ENCODE peak calls at places on chromosome 16, in nine cellular contexts. D is A673, I is NB4, Q is NCI-H69, X is osteocyte, U is GDM1, A is GM23248, S is GM19239, N is GM23338. L is an unnamed sample.

GRCh38 chr16:2782583-2783351 is 4.6 kb downstream of the PRSS33 start:
- DNase-seq in U (no peak), Q (no peak), D (no peak), X (no peak), I (no peak), A (no peak), N (peak), S (no peak), L (no peak)

GRCh38 chr16:68021490-68021889 is 1.5 kb downstream of the DDX28 start:
- DNase-seq in U (no peak), A (no peak), Q (no peak), I (no peak), X (no peak), S (no peak), D (no peak), N (no peak), L (no peak)

GRCh38 chr16:30121741-30122620 is 1.0 kb downstream of the MAPK3 start:
- DNase-seq in Q (no peak), D (no peak), N (no peak), X (no peak), U (no peak), I (no peak), A (peak), S (no peak), L (no peak)

GRCh38 chr16:1769402-1770300 is 1.7 kb downstream of the NME3 start:
- DNase-seq in Q (no peak), X (no peak), U (no peak), D (no peak), I (no peak), S (no peak), N (no peak), A (no peak), L (no peak)

GRCh38 chr16:30941600-30942420 is 7.1 kb upstream of the ORAI3 start:
- DNase-seq in U (peak), N (peak), X (no peak), D (peak), I (peak), Q (peak), A (peak), S (peak), L (peak)

GRCh38 chr16:21075252-21075651 is 75.4 kb downstream of the DNAH3 start:
- DNase-seq in S (no peak), Q (no peak), U (no peak), X (no peak), N (no peak), D (no peak), I (peak), A (no peak), L (no peak)

GRCh38 chr16:52680993-52681392 is 134.1 kb upstream of the TOX3 start:
- DNase-seq in N (no peak), A (no peak), Q (no peak), U (no peak), I (no peak), D (no peak), S (no peak), X (no peak), L (no peak)

GRCh38 chr16:25009822-25010221 is 5.3 kb downstream of the ARHGAP17 start:
- DNase-seq in Q (no peak), I (peak), U (peak), X (no peak), S (no peak), A (peak), D (peak), N (no peak), L (peak)

GRCh38 chr16:67526149-67526732 is 2.4 kb upstream of the RIPOR1 start:
- DNase-seq in I (no peak), U (no peak), D (no peak), Q (no peak), A (peak), X (no peak), N (no peak), S (no peak), L (peak)

GRCh38 chr16:72094266-72094610 is 591 bp downstream of the DHX38 start:
- DNase-seq in X (no peak), I (no peak), S (no peak), N (peak), A (peak), Q (no peak), U (no peak), D (peak), L (no peak)

GRCh38 chr16:60200161-60200560 is 1466.0 kb upstream of the GOT2 start:
- DNase-seq in Q (no peak), X (no peak), U (no peak), N (no peak), A (no peak), D (no peak), S (no peak), I (no peak), L (no peak)

GRCh38 chr16:48907906-48908634 is 298.1 kb upstream of the N4BP1 start:
- DNase-seq in A (no peak), S (no peak), D (no peak), N (no peak), I (no peak), Q (no peak), X (no peak), U (no peak), L (no peak)

L was measured in IMR-90.